ENCODE peak calls at places on chromosome 14, in eight cellular contexts. P is body of pancreas, K is DND-41, S is adrenal gland, D is mammary epithelial cell, V is psoas muscle, W is GM23248, A is PC-3. U is an unnamed sample. For H3K4me1, the result is how much of the 10 kb centered on the place peaks cover.

GRCh38 chr14:101174980-101175606 is 271.6 kb upstream of the RTL1 start:
- DNase-seq in P (peak), D (no peak), S (no peak), K (no peak), W (no peak), A (no peak), V (no peak), U (no peak)

GRCh38 chr14:104592785-104593184 is 11.8 kb downstream of the TMEM179 start:
- DNase-seq in K (no peak), A (no peak), W (no peak), S (no peak), P (no peak), D (no peak), V (peak), U (no peak)

GRCh38 chr14:54805080-54805479 is 97.5 kb downstream of the GCH1 start:
- DNase-seq in K (no peak), A (no peak), P (no peak), S (no peak), D (no peak), V (no peak), W (no peak), U (no peak)

GRCh38 chr14:72679106-72679505 is 214.8 kb downstream of the DPF3 start:
- DNase-seq in V (peak), D (no peak), S (no peak), K (no peak), A (no peak), W (peak), P (no peak), U (no peak)

GRCh38 chr14:101604228-101604934 is 43.1 kb downstream of the DIO3 start:
- DNase-seq in K (peak), S (no peak), P (no peak), A (no peak), V (no peak), D (no peak), W (no peak), U (no peak)

GRCh38 chr14:99382781-99383456 is 97.7 kb downstream of the SETD3 start:
- DNase-seq in V (no peak), W (no peak), P (no peak), D (no peak), K (no peak), A (peak), S (no peak), U (no peak)

GRCh38 chr14:90517431-90517841 is 120.6 kb downstream of the CALM1 start:
- DNase-seq in W (no peak), V (no peak), K (no peak), D (no peak), P (peak), A (no peak), S (no peak), U (peak)

GRCh38 chr14:98931126-98931525 is 340.9 kb downstream of the BCL11B start:
- DNase-seq in D (no peak), A (no peak), S (no peak), P (no peak), W (no peak), V (no peak), K (no peak), U (no peak)

GRCh38 chr14:100874411-100875091 is 29.0 kb downstream of the RTL1 start:
- DNase-seq in V (peak), D (no peak), W (no peak), K (no peak), S (no peak), A (no peak), P (no peak), U (no peak)

GRCh38 chr14:71702799-71703198 is 229.4 kb upstream of the RGS6 start:
- DNase-seq in S (no peak), A (no peak), V (no peak), K (no peak), P (no peak), W (no peak), D (no peak), U (no peak)

GRCh38 chr14:97723834-97724770 is 926.9 kb downstream of the VRK1 start:
- DNase-seq in A (no peak), V (no peak), K (peak), S (no peak), D (no peak), W (no peak), P (no peak), U (peak)

GRCh38 chr14:105411017-105411941 is 8.3 kb upstream of the MTA1 start:
- DNase-seq in A (peak), P (peak), S (no peak), K (no peak), V (peak), D (peak), W (peak), U (peak)

GRCh38 chr14:81435578-81436295 is 35.6 kb upstream of the STON2 start:
- DNase-seq in P (peak), A (peak), S (no peak), D (peak), K (no peak), V (peak), W (peak), U (peak)

GRCh38 chr14:106843951-106844483 is 1317.6 kb downstream of the TMEM121 start:
- DNase-seq in K (peak), S (no peak), V (no peak), D (peak), W (no peak), A (peak), P (peak), U (peak)

GRCh38 chr14:25237845-25238244 is 187.9 kb upstream of the STXBP6 start:
- DNase-seq in K (no peak), S (no peak), W (peak), P (peak), D (peak), V (no peak), A (no peak), U (peak)

GRCh38 chr14:103693514-103693913 is 21.7 kb downstream of the XRCC3 start:
- DNase-seq in W (no peak), A (peak), D (peak), V (no peak), K (no peak), P (no peak), S (no peak), U (peak)

GRCh38 chr14:99753225-99754140 is 39.7 kb upstream of the EML1 start:
- DNase-seq in W (peak), K (no peak), V (no peak), P (no peak), S (no peak), A (no peak), D (no peak), U (no peak)

GRCh38 chr14:34554540-34555250 is 15.2 kb upstream of the EAPP start:
- DNase-seq in D (peak), W (peak), V (no peak), P (peak), S (peak), A (peak), K (no peak), U (peak)

GRCh38 chr14:81710232-81710845 is 176.7 kb upstream of the SEL1L start:
- DNase-seq in W (peak), P (peak), S (peak), K (peak), V (no peak), D (peak), A (peak), U (peak)

GRCh38 chr14:72024043-72024407 is 91.8 kb downstream of the RGS6 start:
- DNase-seq in W (peak), K (peak), S (peak), V (no peak), D (peak), A (peak), P (peak), U (peak)

GRCh38 chr14:22448905-22449611 is 140.0 kb downstream of the DAD1 start:
- DNase-seq in K (no peak), P (no peak), W (peak), V (peak), S (no peak), D (peak), A (peak), U (no peak)

GRCh38 chr14:91396959-91397815 is 20.4 kb downstream of the CCDC88C start:
- DNase-seq in A (no peak), S (no peak), W (no peak), D (no peak), V (no peak), K (peak), P (peak), U (peak)

GRCh38 chr14:36503771-36504741 is 16.0 kb downstream of the NKX2-1 start:
- DNase-seq in D (no peak), V (no peak), W (no peak), A (no peak), P (no peak), K (no peak), S (no peak), U (no peak)

GRCh38 chr14:85076111-85076510 is 453.8 kb upstream of the FLRT2 start:
- DNase-seq in A (no peak), V (no peak), D (peak), S (no peak), P (no peak), K (no peak), W (no peak), U (no peak)

GRCh38 chr14:90567191-90567590 is 170.4 kb downstream of the CALM1 start:
- DNase-seq in W (no peak), S (no peak), A (no peak), P (no peak), D (no peak), V (peak), K (no peak), U (no peak)

GRCh38 chr14:105702275-105702817 is 176.0 kb downstream of the TMEM121 start:
- DNase-seq in S (no peak), D (no peak), A (no peak), W (no peak), V (no peak), P (no peak), K (no peak), U (no peak)

GRCh38 chr14:84750763-84751554 is 779.0 kb upstream of the FLRT2 start:
- DNase-seq in D (peak), V (no peak), W (no peak), S (no peak), K (no peak), P (no peak), A (no peak), U (no peak)

GRCh38 chr14:69827560-69827959 is 30.5 kb upstream of the SLC10A1 start:
- DNase-seq in K (no peak), V (no peak), P (no peak), D (peak), W (no peak), S (no peak), A (peak), U (no peak)

GRCh38 chr14:79369359-79370332 is 841.7 kb downstream of the DIO2 start:
- DNase-seq in V (no peak), A (peak), W (peak), P (peak), D (peak), S (peak), K (no peak), U (no peak)

GRCh38 chr14:72652179-72652578 is 241.7 kb downstream of the DPF3 start:
- DNase-seq in P (no peak), V (no peak), D (no peak), W (peak), S (no peak), A (peak), K (no peak), U (no peak)

GRCh38 chr14:61484826-61485584 is 163.6 kb downstream of the PRKCH start:
- DNase-seq in P (peak), W (no peak), A (peak), S (no peak), V (no peak), D (no peak), K (no peak), U (no peak)

GRCh38 chr14:28656704-28657255 is 109.8 kb upstream of the FOXG1 start:
- DNase-seq in W (no peak), K (no peak), S (no peak), V (no peak), A (peak), P (no peak), D (peak), U (no peak)

GRCh38 chr14:61335876-61336275 is 14.5 kb downstream of the PRKCH start:
- DNase-seq in V (no peak), D (no peak), S (no peak), W (no peak), K (no peak), P (no peak), A (no peak), U (no peak)

GRCh38 chr14:60064491-60065072 is 27.1 kb upstream of the PCNX4 start:
- DNase-seq in W (peak), S (no peak), K (no peak), A (peak), D (peak), V (no peak), P (no peak), U (peak)

GRCh38 chr14:90454041-90455000 is 57.5 kb downstream of the CALM1 start:
- DNase-seq in K (peak), D (no peak), P (peak), W (peak), V (peak), S (peak), A (peak), U (peak)

GRCh38 chr14:80587096-80587724 is 354.3 kb downstream of the CEP128 start:
- DNase-seq in V (no peak), K (peak), A (peak), P (no peak), D (peak), S (no peak), W (peak), U (peak)

GRCh38 chr14:54591461-54592245 is 24.7 kb downstream of the SAMD4A start:
- DNase-seq in V (no peak), S (no peak), A (peak), D (peak), P (no peak), K (no peak), W (peak), U (no peak)

GRCh38 chr14:92473261-92473946 is 40.2 kb upstream of the RIN3 start:
- DNase-seq in V (peak), D (no peak), A (no peak), K (no peak), S (peak), P (peak), W (peak), U (no peak)

GRCh38 chr14:92472860-92473259 is 40.7 kb upstream of the RIN3 start:
- DNase-seq in A (no peak), D (peak), W (peak), K (no peak), V (no peak), P (no peak), S (peak), U (no peak)

GRCh38 chr14:92473947-92474535 is 39.5 kb upstream of the RIN3 start:
- DNase-seq in S (peak), K (no peak), P (no peak), D (no peak), W (peak), A (no peak), V (no peak), U (no peak)

GRCh38 chr14:92470215-92470614 is 43.4 kb upstream of the RIN3 start:
- DNase-seq in A (peak), P (no peak), V (no peak), W (peak), K (no peak), S (no peak), D (peak), U (no peak)

GRCh38 chr14:92471919-92472318 is 41.7 kb upstream of the RIN3 start:
- DNase-seq in V (no peak), S (peak), A (peak), D (peak), P (no peak), W (peak), K (no peak), U (peak)
- H3K27ac ChIP-seq in V (no peak), S (no peak), A (no peak), D (no peak), P (no peak), W (peak), K (no peak), U (no peak)

GRCh38 chr14:73725116-73726024 is 11.2 kb upstream of the PNMA1 start:
- DNase-seq in A (no peak), K (no peak), V (peak), S (peak), P (no peak), W (peak), D (no peak), U (no peak)

GRCh38 chr14:73728106-73729014 is 14.2 kb upstream of the PNMA1 start:
- DNase-seq in S (peak), K (peak), A (peak), V (peak), D (peak), P (peak), W (peak), U (peak)

GRCh38 chr14:73727181-73727580 is 13.0 kb upstream of the PNMA1 start:
- DNase-seq in S (no peak), A (no peak), K (no peak), W (no peak), P (no peak), D (no peak), V (no peak), U (no peak)

GRCh38 chr14:73724696-73725095 is 10.5 kb upstream of the PNMA1 start:
- DNase-seq in V (no peak), A (peak), K (no peak), S (no peak), W (no peak), D (no peak), P (no peak), U (no peak)

DNA sequence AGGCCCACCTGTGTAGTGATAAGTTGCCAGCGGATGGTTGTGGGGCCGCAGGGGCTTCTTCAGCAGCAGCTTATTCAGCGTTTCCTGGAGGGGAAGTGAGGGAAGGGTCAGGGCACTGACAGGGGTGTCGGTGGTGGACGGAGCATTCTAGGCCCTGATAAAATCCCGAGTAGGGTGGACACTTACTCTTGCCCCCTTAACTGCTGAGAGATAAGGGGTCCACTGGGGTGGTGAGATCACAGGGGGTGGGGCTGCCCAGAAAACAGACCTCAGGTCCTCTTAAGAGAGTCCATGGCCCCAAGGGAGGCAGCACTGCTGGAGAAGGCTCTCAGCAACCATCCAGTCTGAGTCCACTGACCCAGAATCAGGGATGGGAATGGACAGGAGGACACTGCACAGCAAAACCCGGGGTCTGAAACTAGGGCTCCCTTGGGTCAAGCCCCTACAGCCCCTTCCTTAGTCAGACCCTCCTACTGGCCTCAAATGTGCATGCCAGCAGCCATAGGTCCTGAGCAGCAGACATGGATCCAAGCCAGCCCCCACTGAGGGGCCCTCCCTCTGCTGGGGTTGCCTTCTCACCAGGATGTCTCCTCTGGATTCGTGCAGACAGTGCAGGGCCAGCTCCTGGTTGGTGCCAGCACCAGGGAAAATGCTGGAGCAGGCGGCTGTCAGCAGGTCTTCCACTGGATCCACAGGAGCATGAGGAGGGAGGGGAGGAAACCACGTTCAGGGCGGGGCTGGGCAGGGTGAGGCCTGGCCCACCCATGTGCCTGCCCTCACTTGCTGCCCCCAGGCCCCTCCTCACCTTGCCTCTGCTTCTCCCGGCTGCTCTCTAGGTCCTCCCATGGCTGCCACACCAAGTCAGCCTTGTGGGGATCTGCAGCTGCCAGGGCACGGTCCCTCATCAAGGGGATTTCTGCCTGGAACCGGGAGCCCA is 12.1 kb upstream of the PNMA1 start:
- DNase-seq in D (no peak), P (no peak), W (peak), K (no peak), S (no peak), A (no peak), V (no peak), U (no peak)
- H3K4me1 ChIP-seq in D (under half), P (under half), W (under half), K (under half), S (half or more), A (under half), V (half or more), U (under half)

GRCh38 chr14:20907214-20907613 is 16.0 kb downstream of the RNASE3 start:
- DNase-seq in A (peak), V (no peak), K (no peak), D (peak), S (no peak), P (no peak), W (no peak), U (no peak)

GRCh38 chr14:20904393-20905029 is 13.3 kb downstream of the RNASE3 start:
- DNase-seq in D (no peak), V (no peak), A (no peak), S (no peak), P (no peak), K (no peak), W (no peak), U (no peak)

GRCh38 chr14:20905661-20906060 is 14.5 kb downstream of the RNASE3 start:
- DNase-seq in W (no peak), S (no peak), K (no peak), P (no peak), D (no peak), V (no peak), A (no peak), U (no peak)
- H3K27ac ChIP-seq in W (no peak), S (no peak), K (no peak), P (no peak), D (no peak), V (no peak), A (no peak), U (no peak)

GRCh38 chr14:68257969-68258368 is 438.4 kb downstream of the RAD51B start:
- DNase-seq in V (no peak), W (no peak), P (no peak), S (no peak), K (no peak), D (no peak), A (no peak), U (no peak)
- H3K4me1 ChIP-seq in V (under half), W (under half), P (under half), S (under half), K (under half), D (under half), A (under half), U (under half)

GRCh38 chr14:52833891-52834290 is 42.5 kb upstream of the GNPNAT1 start:
- DNase-seq in P (no peak), D (no peak), S (no peak), K (no peak), A (no peak), W (no peak), V (no peak), U (no peak)

GRCh38 chr14:52835122-52835903 is 43.9 kb upstream of the GNPNAT1 start:
- DNase-seq in K (no peak), W (peak), P (peak), A (peak), D (peak), S (no peak), V (no peak), U (no peak)

GRCh38 chr14:52829527-52829926 is 38.1 kb upstream of the GNPNAT1 start:
- DNase-seq in P (no peak), W (no peak), S (no peak), D (no peak), V (no peak), A (no peak), K (no peak), U (no peak)

GRCh38 chr14:52837451-52837850 is 46.0 kb upstream of the GNPNAT1 start:
- DNase-seq in A (no peak), K (no peak), V (no peak), S (no peak), W (no peak), P (no peak), D (no peak), U (no peak)

GRCh38 chr14:52834440-52834842 is 43.0 kb upstream of the GNPNAT1 start:
- DNase-seq in W (peak), A (peak), S (no peak), P (no peak), V (no peak), K (no peak), D (peak), U (no peak)
- H3K27ac ChIP-seq in W (peak), A (peak), S (no peak), P (no peak), V (no peak), K (no peak), D (no peak), U (no peak)

GRCh38 chr14:95507174-95507573 is 9.3 kb downstream of the SYNE3 start:
- DNase-seq in P (peak), S (peak), D (peak), W (peak), A (peak), K (no peak), V (peak), U (no peak)
- H3K4me1 ChIP-seq in P (under half), S (half or more), D (under half), W (under half), A (under half), K (under half), V (half or more), U (under half)

GRCh38 chr14:58832010-58832409 is 194.2 kb downstream of the DACT1 start:
- DNase-seq in P (no peak), V (no peak), S (no peak), D (peak), K (no peak), W (no peak), A (peak), U (peak)

GRCh38 chr14:58829594-58829993 is 191.8 kb downstream of the DACT1 start:
- DNase-seq in S (no peak), P (no peak), W (no peak), V (no peak), D (peak), K (no peak), A (peak), U (peak)

GRCh38 chr14:58830121-58830520 is 192.4 kb downstream of the DACT1 start:
- DNase-seq in W (no peak), P (no peak), S (no peak), V (no peak), A (no peak), D (no peak), K (no peak), U (no peak)

GRCh38 chr14:58836303-58836702 is 198.5 kb downstream of the DACT1 start:
- DNase-seq in S (no peak), A (no peak), P (no peak), W (no peak), D (no peak), V (no peak), K (no peak), U (no peak)

GRCh38 chr14:58833634-58834378 is 196.0 kb downstream of the DACT1 start:
- DNase-seq in K (no peak), S (no peak), V (no peak), A (no peak), P (no peak), W (no peak), D (no peak), U (no peak)
- H3K27ac ChIP-seq in K (no peak), S (no peak), V (no peak), A (no peak), P (no peak), W (no peak), D (no peak), U (no peak)

U was measured in small intestine.